ENCODE peak calls at places on chromosomes 7 and 10, in ten cellular contexts. N is H54, A is suprapubic skin, B is testis, Q is upper lobe of left lung, F is uterus, R is NB4, J is HepG2, M is transverse colon, L is IMR-90. W is an unnamed sample.

GRCh38 chr10:132460691-132461090 is 63.7 kb downstream of the PWWP2B start:
- DNase-seq in N (no peak), A (peak), B (no peak), Q (peak), F (no peak), R (no peak), J (no peak), M (no peak), L (no peak), W (no peak)

GRCh38 chr7:591856-592628 is 72.4 kb upstream of the PDGFA start:
- DNase-seq in N (no peak), A (no peak), B (no peak), Q (no peak), F (no peak), R (no peak), J (no peak), M (no peak), L (no peak), W (no peak)

GRCh38 chr7:18680576-18680975 is 185.0 kb downstream of the HDAC9 start:
- DNase-seq in N (no peak), A (no peak), B (no peak), Q (no peak), F (no peak), R (no peak), J (no peak), M (no peak), L (no peak), W (no peak)

GRCh38 chr10:59387951-59388431 is 25.6 kb upstream of the FAM13C start:
- DNase-seq in N (peak), A (no peak), B (no peak), Q (no peak), F (no peak), R (no peak), J (no peak), M (no peak), L (peak), W (no peak)

GRCh38 chr7:517848-518629 is 1.6 kb downstream of the PDGFA start:
- DNase-seq in N (peak), A (no peak), B (peak), Q (peak), F (peak), R (no peak), J (no peak), M (peak), L (peak), W (no peak)

GRCh38 chr10:103967433-103968142 is 648 bp downstream of the SLK start:
- DNase-seq in N (peak), A (no peak), B (peak), Q (no peak), F (peak), R (peak), J (no peak), M (peak), L (no peak), W (peak)

GRCh38 chr7:2241580-2242540 is at the start of the genes MRM2 and NUDT1:
- DNase-seq in N (peak), A (peak), B (peak), Q (peak), F (peak), R (peak), J (peak), M (peak), L (peak), W (peak)

GRCh38 chr7:81514546-81514945 is 255.3 kb downstream of the HGF start:
- DNase-seq in N (no peak), A (no peak), B (no peak), Q (no peak), F (no peak), R (no peak), J (no peak), M (no peak), L (peak), W (no peak)

GRCh38 chr10:111303887-111304286 is 227.1 kb downstream of the ADRA2A start:
- DNase-seq in N (no peak), A (no peak), B (no peak), Q (no peak), F (no peak), R (no peak), J (no peak), M (no peak), L (no peak), W (no peak)

GRCh38 chr10:11409357-11409756 is 202.1 kb downstream of the USP6NL start:
- DNase-seq in N (no peak), A (peak), B (no peak), Q (no peak), F (no peak), R (no peak), J (no peak), M (no peak), L (no peak), W (no peak)

GRCh38 chr10:22962817-22963216 is 35.0 kb downstream of the ARMC3 start:
- DNase-seq in N (no peak), A (no peak), B (no peak), Q (no peak), F (no peak), R (no peak), J (no peak), M (no peak), L (no peak), W (no peak)

GRCh38 chr10:75404023-75404334 is 2.4 kb upstream of the ZNF503 start:
- DNase-seq in N (no peak), A (no peak), B (no peak), Q (no peak), F (no peak), R (no peak), J (no peak), M (no peak), L (no peak), W (no peak)

GRCh38 chr10:83908506-83908905 is 230.8 kb upstream of the GHITM start:
- DNase-seq in N (no peak), A (no peak), B (no peak), Q (no peak), F (no peak), R (peak), J (no peak), M (no peak), L (no peak), W (no peak)

GRCh38 chr10:20466731-20467130 is 430.4 kb downstream of the NEBL start:
- DNase-seq in N (peak), A (no peak), B (no peak), Q (no peak), F (no peak), R (no peak), J (no peak), M (no peak), L (peak), W (no peak)

GRCh38 chr10:113424304-113424721 is 128.5 kb upstream of the HABP2 start:
- DNase-seq in N (no peak), A (no peak), B (peak), Q (no peak), F (peak), R (no peak), J (no peak), M (no peak), L (no peak), W (no peak)

GRCh38 chr7:135782377-135782776 is 33.8 kb upstream of the FAM180A start:
- DNase-seq in N (no peak), A (no peak), B (no peak), Q (no peak), F (no peak), R (no peak), J (no peak), M (no peak), L (no peak), W (no peak)

GRCh38 chr7:157431173-157431950 is 94.6 kb downstream of the DNAJB6 start:
- DNase-seq in N (no peak), A (no peak), B (no peak), Q (no peak), F (no peak), R (peak), J (no peak), M (no peak), L (no peak), W (no peak)

GRCh38 chr10:43204943-43205671 is 61.8 kb downstream of the RASGEF1A start:
- DNase-seq in N (peak), A (peak), B (peak), Q (peak), F (peak), R (peak), J (peak), M (peak), L (peak), W (peak)

DNA sequence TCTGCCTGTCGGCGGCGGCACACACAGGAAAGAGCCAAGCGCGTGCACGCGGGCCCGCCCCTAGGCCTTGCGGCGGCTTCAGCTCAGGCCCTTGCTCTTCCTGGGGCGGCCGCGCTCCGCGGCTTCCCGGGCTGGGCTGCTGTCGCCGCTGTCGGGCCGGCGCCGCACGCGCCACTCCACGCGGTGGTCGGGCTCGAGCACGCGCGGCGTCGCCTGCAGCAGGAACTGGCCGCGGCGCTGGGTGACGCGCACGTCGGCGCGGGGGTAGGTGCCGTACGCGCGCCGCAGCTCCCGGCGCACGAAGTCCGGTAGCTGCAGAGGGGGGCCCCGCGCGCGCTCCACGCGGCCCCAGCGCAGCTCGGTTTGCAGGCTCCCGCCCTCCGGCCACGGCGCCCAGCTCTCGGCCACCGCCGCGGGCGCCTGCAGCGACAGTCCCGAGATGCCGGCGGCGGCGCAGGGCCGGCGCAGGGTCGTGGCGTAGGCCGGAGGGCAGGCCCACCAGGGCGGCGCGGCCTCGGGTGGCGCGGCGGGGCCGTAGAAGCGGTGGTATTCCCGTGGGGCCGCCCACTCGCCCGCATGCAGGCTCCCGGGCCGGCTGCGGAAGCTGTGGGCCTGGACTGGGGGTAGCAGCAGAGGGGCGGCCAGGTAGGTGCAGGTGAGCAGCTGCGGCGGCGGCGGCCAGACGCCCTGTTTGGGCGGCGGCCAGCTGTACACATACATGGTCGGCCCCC is 804 bp downstream of the C10orf95 start:
- DNase-seq in N (peak), A (peak), B (peak), Q (peak), F (peak), R (peak), J (peak), M (peak), L (peak), W (peak)
- TF ChIP-seq POLR2A in N (peak), A (peak), B (no peak), Q (no peak), F (peak), R (peak), J (peak), M (no peak), L (no peak), W (peak)

GRCh38 chr7:23685770-23686169 is 5.8 kb downstream of the FAM221A start:
- DNase-seq in N (no peak), A (no peak), B (no peak), Q (no peak), F (no peak), R (no peak), J (no peak), M (no peak), L (peak), W (no peak)
- TF ChIP-seq POLR2A in N (no peak), A (no peak), B (no peak), Q (no peak), F (no peak), R (no peak), J (no peak), M (no peak), L (no peak), W (no peak)

GRCh38 chr7:32892521-32893224 is 1.1 kb upstream of the KBTBD2 start:
- DNase-seq in N (peak), A (peak), B (peak), Q (peak), F (peak), R (peak), J (no peak), M (peak), L (peak), W (peak)

GRCh38 chr7:32890553-32891045 is 961 bp downstream of the KBTBD2 start:
- DNase-seq in N (no peak), A (no peak), B (peak), Q (no peak), F (peak), R (peak), J (peak), M (peak), L (peak), W (peak)

GRCh38 chr7:32893225-32893560 is 1.6 kb upstream of the KBTBD2 start:
- DNase-seq in N (no peak), A (no peak), B (no peak), Q (no peak), F (no peak), R (no peak), J (no peak), M (no peak), L (no peak), W (no peak)

GRCh38 chr7:32891046-32891799 is at the start of gene KBTBD2:
- DNase-seq in N (peak), A (peak), B (peak), Q (peak), F (peak), R (peak), J (peak), M (peak), L (peak), W (peak)

DNA sequence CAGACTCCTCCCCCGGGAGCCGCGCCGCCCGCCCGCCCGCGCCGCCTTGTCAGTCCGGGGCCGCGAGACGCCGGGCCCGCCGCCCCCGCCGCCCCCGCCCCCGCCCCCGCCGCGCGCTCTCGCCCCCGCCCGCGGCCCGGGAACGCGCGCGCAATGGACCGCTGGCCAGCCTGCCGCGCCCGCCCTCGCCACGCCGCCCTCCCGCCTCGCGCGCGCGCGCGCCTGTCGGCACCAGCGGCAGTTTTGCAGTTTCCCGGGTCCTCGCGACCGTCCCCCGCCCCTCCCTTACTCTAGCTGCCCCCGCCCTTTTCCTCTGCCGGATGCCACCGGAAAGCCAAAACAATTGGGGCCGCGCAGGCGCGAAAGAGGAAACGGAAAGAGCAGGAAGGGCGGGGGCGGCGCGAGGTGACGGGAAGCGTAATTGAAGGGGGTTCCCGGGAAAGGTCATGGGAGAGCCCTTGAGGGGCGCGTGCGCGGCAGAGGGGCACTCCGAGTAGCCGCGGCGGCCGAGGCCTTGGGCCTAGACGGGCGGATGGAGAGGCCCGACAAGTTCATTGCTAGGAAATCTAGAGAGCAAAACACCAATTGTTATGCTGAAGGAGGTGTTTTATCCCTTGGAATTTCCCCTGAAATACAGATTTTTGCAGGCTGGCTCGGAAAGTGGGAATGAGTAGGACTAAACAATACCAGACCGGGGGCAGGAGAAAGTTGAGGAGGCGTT is 400 bp upstream of the KBTBD2 start:
- DNase-seq in N (peak), A (peak), B (peak), Q (peak), F (peak), R (peak), J (peak), M (peak), L (peak), W (peak)
- TF ChIP-seq POLR2A in N (peak), A (no peak), B (no peak), Q (peak), F (peak), R (peak), J (peak), M (peak), L (peak), W (peak)

GRCh38 chr7:23680417-23681405 is 712 bp downstream of the FAM221A start:
- DNase-seq in N (peak), A (peak), B (peak), Q (peak), F (peak), R (no peak), J (no peak), M (peak), L (peak), W (peak)

DNA sequence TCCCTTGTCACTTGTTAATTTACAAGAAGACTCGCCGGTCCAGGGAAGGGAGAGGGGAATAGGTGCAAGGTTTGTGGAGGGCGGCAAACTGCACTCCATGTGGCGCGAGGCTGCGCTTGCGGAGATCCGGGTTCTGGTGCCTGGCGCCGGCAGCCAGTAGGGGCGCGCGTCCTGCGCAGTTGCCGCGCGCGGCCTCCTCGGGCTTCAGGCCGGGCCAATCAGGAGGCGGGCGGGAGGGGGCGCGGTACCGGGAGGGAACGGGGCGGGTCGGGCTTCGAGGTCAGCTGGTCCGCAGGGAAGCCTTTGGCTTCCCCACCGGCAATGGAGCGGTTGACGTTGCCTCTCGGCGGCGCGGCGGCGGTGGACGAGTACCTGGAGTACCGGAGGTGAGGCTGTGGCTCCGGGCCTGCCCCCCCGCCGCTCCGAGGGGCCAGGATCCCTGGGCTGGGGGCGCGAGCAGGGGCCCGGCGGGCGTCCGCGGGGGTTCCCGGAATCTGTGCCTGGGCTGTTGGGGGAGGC is at the start of gene FAM221A:
- DNase-seq in N (peak), A (peak), B (peak), Q (peak), F (peak), R (no peak), J (no peak), M (peak), L (peak), W (peak)
- TF ChIP-seq POLR2A in N (no peak), A (no peak), B (peak), Q (no peak), F (no peak), R (no peak), J (no peak), M (no peak), L (no peak), W (no peak)

DNA sequence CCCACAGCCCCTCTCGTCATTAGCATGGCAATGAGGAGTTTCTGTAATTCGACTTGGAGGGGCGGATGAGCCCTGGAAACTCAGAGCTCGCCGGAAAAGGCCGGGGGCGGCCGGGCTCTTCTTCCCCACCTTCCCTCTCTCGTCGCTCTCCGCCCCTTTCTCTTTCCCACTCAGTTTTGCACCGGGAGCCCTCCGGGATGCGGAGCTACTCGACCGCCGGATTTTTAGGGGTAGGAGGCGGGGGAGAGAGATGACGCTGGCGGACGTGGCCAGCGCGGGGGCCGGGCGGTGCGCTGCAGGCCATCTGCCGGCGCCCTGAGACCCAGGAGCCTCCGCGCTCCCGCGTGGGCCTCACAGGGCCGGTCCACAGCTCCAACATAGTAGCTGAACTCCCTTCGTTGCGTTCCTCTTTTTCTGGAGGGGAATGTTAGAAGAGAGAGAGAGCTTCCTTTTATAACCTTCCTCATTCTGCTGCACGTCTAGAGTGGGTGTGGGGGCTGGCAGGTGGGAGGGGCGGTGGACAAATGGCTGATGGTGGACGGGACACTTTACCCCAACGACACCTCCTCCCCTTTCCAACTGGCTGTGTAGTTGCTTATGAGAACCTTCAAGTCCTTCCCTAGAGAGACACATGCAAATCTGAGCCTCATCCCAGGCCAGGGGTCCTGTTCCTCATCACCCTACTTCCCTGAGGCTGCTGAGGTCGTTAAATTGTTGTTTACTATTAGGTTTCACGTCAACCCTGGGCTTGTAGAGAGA is 1.1 kb upstream of the HOXA1 start:
- DNase-seq in N (no peak), A (peak), B (no peak), Q (peak), F (peak), R (peak), J (no peak), M (peak), L (peak), W (no peak)
- TF ChIP-seq POLR2A in N (peak), A (no peak), B (no peak), Q (no peak), F (no peak), R (peak), J (no peak), M (no peak), L (peak), W (no peak)

GRCh38 chr10:80409121-80409520 is 770 bp downstream of the PRXL2A start:
- DNase-seq in N (no peak), A (no peak), B (no peak), Q (peak), F (no peak), R (no peak), J (no peak), M (no peak), L (no peak), W (no peak)
- TF ChIP-seq POLR2A in N (no peak), A (no peak), B (no peak), Q (no peak), F (no peak), R (no peak), J (no peak), M (no peak), L (no peak), W (no peak)

W was measured in erythroblast.